ENCODE peak calls at places on chromosomes 7 and 10, in five cellular contexts. E, K, A, G and T are unnamed samples.

GRCh38 chr7:80463272-80463920 is 48.5 kb downstream of the GNAT3 start:
- DNase-seq in E (no peak), G (no peak), K (no peak), A (no peak), T (no peak)

GRCh38 chr10:74839708-74840107 is 13.3 kb downstream of the KAT6B start:
- DNase-seq in A (no peak), G (no peak), K (no peak), E (no peak), T (no peak)

GRCh38 chr7:77570330-77571011 is 33.4 kb downstream of the PTPN12 start:
- DNase-seq in E (no peak), K (no peak), G (no peak), A (no peak), T (no peak)

GRCh38 chr7:85046512-85046911 is 140.3 kb downstream of the SEMA3D start:
- DNase-seq in K (no peak), A (no peak), E (no peak), G (no peak), T (no peak)

GRCh38 chr10:70567603-70568002 is 34.9 kb downstream of the PRF1 start:
- DNase-seq in G (peak), A (no peak), E (no peak), K (no peak), T (no peak)

GRCh38 chr7:234712-235553 is 42.6 kb downstream of the FAM20C start:
- DNase-seq in K (peak), E (no peak), G (peak), A (peak), T (peak)

GRCh38 chr10:28072573-28072972 is 73.7 kb upstream of the ODAD2 start:
- DNase-seq in K (no peak), G (no peak), E (no peak), A (no peak), T (no peak)

GRCh38 chr10:126536656-126537055 is 133.8 kb downstream of the C10orf90 start:
- DNase-seq in K (no peak), A (no peak), G (no peak), E (no peak), T (no peak)

GRCh38 chr7:135162382-135163001 is 8.0 kb downstream of the CYREN start:
- DNase-seq in E (no peak), K (no peak), G (no peak), A (no peak), T (no peak)

GRCh38 chr10:69645751-69646687 is 16.0 kb downstream of the FAM241B start:
- DNase-seq in K (no peak), A (no peak), G (peak), E (no peak), T (no peak)

GRCh38 chr10:24468281-24468751 is 255.4 kb downstream of the ARHGAP21 start:
- DNase-seq in K (no peak), E (no peak), G (no peak), A (peak), T (peak)

GRCh38 chr7:757741-758163 is 30.7 kb upstream of the PRKAR1B start:
- DNase-seq in K (no peak), A (no peak), G (peak), E (no peak), T (no peak)

GRCh38 chr7:96648784-96649183 is 60.9 kb downstream of the SEM1 start:
- DNase-seq in G (no peak), A (no peak), E (no peak), K (no peak), T (no peak)

GRCh38 chr7:92433019-92433418 is 14.3 kb upstream of the GATAD1 start:
- DNase-seq in E (no peak), G (no peak), K (no peak), A (no peak), T (no peak)

GRCh38 chr10:132774905-132775863 is 10.8 kb downstream of the NKX6-2 start:
- DNase-seq in A (no peak), K (peak), G (no peak), E (no peak), T (no peak)

GRCh38 chr10:101136007-101136707 is 5.1 kb downstream of the TLX1 start:
- DNase-seq in G (no peak), E (no peak), A (no peak), K (no peak), T (no peak)

GRCh38 chr10:33325929-33326328 is 8.5 kb downstream of the NRP1 start:
- DNase-seq in K (no peak), A (no peak), E (no peak), G (no peak), T (no peak)

GRCh38 chr7:1844336-1844955 is 174.4 kb downstream of the ELFN1 start:
- DNase-seq in E (no peak), A (no peak), G (peak), K (no peak), T (no peak)

GRCh38 chr7:123958186-123958703 is 33.2 kb downstream of the SPAM1 start:
- DNase-seq in K (no peak), G (no peak), A (no peak), E (no peak), T (no peak)

GRCh38 chr7:34128762-34129161 is 223.4 kb downstream of the BMPER start:
- DNase-seq in E (no peak), G (no peak), A (no peak), K (no peak), T (no peak)
- TF ChIP-seq POLR2AphosphoS5 in E (no peak), G (no peak), A (no peak), K (no peak), T (no peak)

GRCh38 chr10:130511801-130512200 is 375.6 kb downstream of the GLRX3 start:
- DNase-seq in E (no peak), A (no peak), K (no peak), G (no peak), T (no peak)

GRCh38 chr10:130512936-130513335 is 376.7 kb downstream of the GLRX3 start:
- DNase-seq in A (no peak), E (no peak), K (no peak), G (no peak), T (no peak)

GRCh38 chr10:130513686-130514476 is 377.7 kb downstream of the GLRX3 start:
- DNase-seq in E (no peak), A (no peak), K (no peak), G (no peak), T (no peak)

GRCh38 chr10:130516141-130516540 is 379.9 kb downstream of the GLRX3 start:
- DNase-seq in K (no peak), G (no peak), E (no peak), A (no peak), T (no peak)

DNA sequence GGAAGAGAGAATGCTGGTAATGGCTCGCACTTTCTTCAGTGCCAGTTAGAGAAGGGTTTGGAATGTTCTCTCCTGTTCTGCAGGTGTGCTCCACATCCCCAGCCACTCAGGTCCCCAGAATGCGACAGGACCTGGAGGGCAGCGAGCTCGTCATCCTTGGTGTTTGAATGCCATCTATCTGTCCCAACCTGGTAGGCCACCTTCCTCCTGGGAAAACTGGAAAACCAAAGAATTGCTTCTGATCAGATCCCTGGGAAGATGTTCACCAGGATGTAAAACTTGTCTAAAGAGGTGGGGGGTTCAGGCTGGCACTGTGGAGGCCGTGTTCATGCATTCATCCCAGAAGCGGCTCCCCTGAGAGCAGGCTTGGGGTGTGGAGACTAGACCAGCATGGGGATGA is 379.5 kb downstream of the GLRX3 start:
- DNase-seq in G (no peak), A (no peak), E (no peak), K (no peak), T (no peak)
- TF ChIP-seq CTCF in G (no peak), A (no peak), E (no peak), K (no peak), T (no peak)

GRCh38 chr7:106064836-106065559 is 47.1 kb downstream of the SYPL1 start:
- DNase-seq in G (peak), K (peak), A (peak), E (peak), T (peak)
- TF ChIP-seq POLR2AphosphoS5 in G (peak), K (peak), A (peak), E (peak), T (peak)

GRCh38 chr10:93481213-93481930 is 762 bp downstream of the MYOF start:
- DNase-seq in A (no peak), K (no peak), E (no peak), G (peak), T (no peak)

GRCh38 chr10:93485690-93486089 is 3.6 kb upstream of the MYOF start:
- DNase-seq in E (no peak), A (no peak), G (no peak), K (no peak), T (no peak)

GRCh38 chr10:93476756-93477155 is 5.4 kb downstream of the MYOF start:
- DNase-seq in E (no peak), G (no peak), K (no peak), A (no peak), T (no peak)

GRCh38 chr10:93478873-93479272 is 3.3 kb downstream of the MYOF start:
- DNase-seq in E (no peak), G (peak), A (no peak), K (no peak), T (no peak)

DNA sequence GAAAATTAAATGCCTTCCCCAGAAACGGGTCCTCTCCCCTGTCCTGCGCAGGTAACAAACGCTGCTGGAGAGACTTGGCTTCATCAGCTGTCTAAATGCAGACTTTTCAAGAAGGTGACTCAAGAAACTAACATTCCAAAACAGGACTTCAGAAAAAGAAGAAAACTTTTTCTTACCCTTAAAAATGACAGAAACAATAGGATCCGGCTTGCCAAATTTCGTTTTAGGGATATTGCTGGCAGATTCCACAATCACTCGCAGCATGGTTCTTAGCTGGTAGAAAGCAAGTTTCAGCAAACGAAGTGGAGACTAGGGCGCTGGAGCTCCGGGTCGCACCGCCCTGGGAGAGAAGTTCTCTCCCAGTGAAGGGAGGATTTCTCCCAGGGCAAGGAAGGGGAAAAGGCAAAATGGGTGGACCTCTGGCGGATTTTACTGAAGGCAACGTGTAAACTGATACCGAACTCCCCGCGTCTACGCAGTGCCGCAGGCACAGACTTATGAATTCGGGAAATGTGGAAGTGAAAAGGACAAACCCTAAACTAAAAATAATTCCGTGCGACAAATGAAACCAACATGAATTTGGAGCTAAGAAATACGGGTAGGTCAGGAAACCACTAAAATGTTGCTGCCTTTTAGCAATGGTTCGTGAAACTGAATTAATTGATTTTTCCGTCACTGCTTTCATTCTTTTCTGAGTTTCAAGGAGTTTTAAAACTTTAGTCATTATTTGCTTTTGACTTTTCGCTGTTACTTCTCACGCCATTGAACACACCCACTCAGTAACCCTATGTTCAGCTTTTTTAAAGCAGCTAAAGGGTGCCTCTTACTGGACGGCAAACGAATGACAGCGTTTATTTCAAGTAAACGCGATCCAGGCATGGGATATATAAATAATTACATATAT is at the start of gene MYOF:
- DNase-seq in A (peak), E (peak), K (peak), G (peak), T (peak)
- TF ChIP-seq CTCF in A (peak), E (peak), K (peak), G (peak), T (peak)

GRCh38 chr10:121132278-121132672 is 281.1 kb downstream of the WDR11 start:
- DNase-seq in E (no peak), G (no peak), A (no peak), K (no peak), T (no peak)

GRCh38 chr10:121135512-121135911 is 284.4 kb downstream of the WDR11 start:
- DNase-seq in G (no peak), E (no peak), K (no peak), A (no peak), T (no peak)

GRCh38 chr10:121134711-121135110 is 283.5 kb downstream of the WDR11 start:
- DNase-seq in K (no peak), A (no peak), E (no peak), G (no peak), T (no peak)

GRCh38 chr10:121138112-121138860 is 287.1 kb downstream of the WDR11 start:
- DNase-seq in K (no peak), G (no peak), A (no peak), E (no peak), T (peak)

GRCh38 chr10:121137533-121137932 is 286.4 kb downstream of the WDR11 start:
- DNase-seq in K (no peak), A (no peak), G (no peak), E (no peak), T (peak)
- TF ChIP-seq POLR2AphosphoS5 in K (no peak), A (no peak), G (peak), E (no peak), T (peak)

GRCh38 chr7:20358106-20358505 is 27.4 kb downstream of the ITGB8 start:
- DNase-seq in G (no peak), K (no peak), E (no peak), A (no peak), T (no peak)
- TF ChIP-seq CTCF in G (no peak), K (no peak), E (no peak), A (no peak), T (no peak)